ENCODE peak calls at places on chromosome 16, in six cellular contexts. L is AG09309; Q is NCI-H446; A is sigmoid colon; V is head of caudate nucleus; Z is CD4-positive, CD25-positive, alpha-beta regulatory T cell. I is an unnamed sample.

GRCh38 chr16:74035816-74036215 is 260.8 kb upstream of the PSMD7 start:
- DNase-seq in L (no peak), Q (no peak), A (no peak), V (no peak), Z (peak; percentile 0), I (no peak)

GRCh38 chr16:66167564-66168291 is 198.8 kb upstream of the CDH5 start:
- DNase-seq in L (no peak), Q (no peak), A (no peak), V (no peak), Z (no peak), I (no peak)

GRCh38 chr16:70590722-70591438 is 55.5 kb upstream of the IL34 start:
- DNase-seq in L (no peak), Q (no peak), A (no peak), V (no peak), Z (no peak), I (no peak)

GRCh38 chr16:72896719-72897118 is 151.2 kb downstream of the ZFHX3 start:
- DNase-seq in L (no peak), Q (no peak), A (no peak), V (no peak), Z (no peak), I (no peak)

GRCh38 chr16:48365601-48366164 is 19.5 kb downstream of the SIAH1 start:
- DNase-seq in L (peak; percentile 46), Q (no peak), A (peak; percentile 94), V (peak; percentile 84), Z (peak; percentile 86), I (peak; percentile 97)

GRCh38 chr16:75250089-75250808 is 1.2 kb downstream of the BCAR1 start:
- DNase-seq in L (no peak), Q (no peak), A (no peak), V (no peak), Z (no peak), I (no peak)

GRCh38 chr16:58025351-58026138 is at the start of gene MMP15:
- DNase-seq in L (no peak), Q (peak; percentile 65), A (peak; percentile 80), V (peak; percentile 41), Z (peak; percentile 68), I (peak; percentile 90)

GRCh38 chr16:86396318-86396882 is 113.9 kb upstream of the FOXF1 start:
- DNase-seq in L (peak; percentile 85), Q (no peak), A (peak; percentile 91), V (no peak), Z (no peak), I (no peak)

GRCh38 chr16:2019919-2020831 is 590 bp downstream of the NPW start:
- DNase-seq in L (no peak), Q (no peak), A (no peak), V (no peak), Z (no peak), I (peak; percentile 74)

GRCh38 chr16:50509521-50510341 is 38.5 kb upstream of the NKD1 start:
- DNase-seq in L (no peak), Q (no peak), A (no peak), V (peak; percentile 54), Z (peak; percentile 43), I (no peak)

GRCh38 chr16:60905806-60906205 is 1130.4 kb downstream of the CDH8 start:
- DNase-seq in L (no peak), Q (no peak), A (no peak), V (no peak), Z (no peak), I (no peak)

GRCh38 chr16:53219795-53220194 is 165.0 kb downstream of the CHD9 start:
- DNase-seq in L (no peak), Q (no peak), A (no peak), V (no peak), Z (no peak), I (no peak)

GRCh38 chr16:23469814-23470213 is 16.8 kb upstream of the COG7 start:
- DNase-seq in L (no peak), Q (no peak), A (no peak), V (no peak), Z (no peak), I (peak; percentile 31)

GRCh38 chr16:56269824-56270684 is 78.8 kb downstream of the GNAO1 start:
- DNase-seq in L (peak; percentile 16), Q (no peak), A (peak; percentile 93), V (peak; percentile 51), Z (no peak), I (peak; percentile 46)

GRCh38 chr16:6360641-6361040 is 972.0 kb upstream of the RBFOX1 start:
- DNase-seq in L (no peak), Q (no peak), A (no peak), V (no peak), Z (no peak), I (no peak)

GRCh38 chr16:86313631-86314030 is 196.7 kb upstream of the FOXF1 start:
- DNase-seq in L (no peak), Q (no peak), A (no peak), V (no peak), Z (no peak), I (no peak)

GRCh38 chr16:85555549-85556455 is 57.3 kb upstream of the GSE1 start:
- DNase-seq in L (no peak), Q (no peak), A (no peak), V (no peak), Z (peak; percentile 30), I (no peak)

GRCh38 chr16:55256412-55257016 is 67.5 kb upstream of the IRX6 start:
- DNase-seq in L (no peak), Q (no peak), A (no peak), V (no peak), Z (no peak), I (no peak)

GRCh38 chr16:56977823-56978430 is 11.4 kb upstream of the NLRC5 start:
- DNase-seq in L (no peak), Q (no peak), A (no peak), V (no peak), Z (no peak), I (no peak)

GRCh38 chr16:28067604-28068382 is 4.3 kb upstream of the GSG1L start:
- DNase-seq in L (no peak), Q (no peak), A (no peak), V (no peak), Z (no peak), I (no peak)

GRCh38 chr16:83913234-83913633 is 14.3 kb downstream of the MLYCD start:
- DNase-seq in L (no peak), Q (no peak), A (peak; percentile 66), V (no peak), Z (no peak), I (no peak)

GRCh38 chr16:67723151-67723915 is 4.2 kb upstream of the GFOD2 start:
- DNase-seq in L (peak; percentile 62), Q (no peak), A (peak; percentile 30), V (no peak), Z (no peak), I (peak; percentile 41)

GRCh38 chr16:51816929-51817328 is 665.9 kb upstream of the SALL1 start:
- DNase-seq in L (no peak), Q (no peak), A (no peak), V (no peak), Z (no peak), I (no peak)

GRCh38 chr16:13316008-13316407 is 414.6 kb downstream of the SHISA9 start:
- DNase-seq in L (no peak), Q (no peak), A (no peak), V (no peak), Z (no peak), I (no peak)

GRCh38 chr16:73280366-73280765 is 232.4 kb upstream of the ZFHX3 start:
- DNase-seq in L (no peak), Q (no peak), A (no peak), V (no peak), Z (no peak), I (no peak)

GRCh38 chr16:822174-822908 is 21.8 kb upstream of the GNG13 start:
- DNase-seq in L (no peak), Q (no peak), A (no peak), V (no peak), Z (no peak), I (no peak)